ENCODE peak calls at places on chromosomes 1 and 21, in four cellular contexts. One of them, this sample, is unnamed.
A peak's percentile ranks its signal among the peaks of the same experiment; 100 is the strongest.

GRCh38 chr1:168141986-168142385 is 5.3 kb upstream of the GPR161 start:
- DNase-seq in HEK293T: no peak
- DNase-seq in K562: no peak
- DNase-seq in HepG2: peak; percentile 6
- DNase-seq in this sample: no peak

GRCh38 chr1:91710261-91710660 is 175.7 kb downstream of the TGFBR3 start:
- DNase-seq in HepG2: no peak
- DNase-seq in HEK293T: no peak
- DNase-seq in K562: no peak
- DNase-seq in this sample: no peak

GRCh38 chr1:28235746-28236655 is at the start of gene ATP5IF1:
- DNase-seq in K562: peak; percentile 100
- DNase-seq in HepG2: peak; percentile 96
- DNase-seq in HEK293T: peak; percentile 100
- DNase-seq in this sample: peak; percentile 96

GRCh38 chr1:151653397-151653796 is 41.5 kb downstream of the SNX27 start:
- DNase-seq in HEK293T: no peak
- DNase-seq in K562: no peak
- DNase-seq in HepG2: no peak
- DNase-seq in this sample: no peak

GRCh38 chr1:205268846-205269680 is 41.3 kb downstream of the TMCC2 start:
- DNase-seq in K562: no peak
- DNase-seq in HEK293T: no peak
- DNase-seq in HepG2: no peak
- DNase-seq in this sample: no peak

GRCh38 chr1:85374160-85374559 is 90.8 kb downstream of the DDAH1 start:
- DNase-seq in HepG2: peak; percentile 47
- DNase-seq in K562: no peak
- DNase-seq in HEK293T: no peak
- DNase-seq in this sample: no peak

GRCh38 chr1:173353346-173353745 is 123.8 kb upstream of the PRDX6 start:
- DNase-seq in HEK293T: no peak
- DNase-seq in HepG2: no peak
- DNase-seq in K562: no peak
- DNase-seq in this sample: no peak

GRCh38 chr1:52636701-52637695 is 4.0 kb downstream of the SHISAL2A start:
- DNase-seq in K562: no peak
- DNase-seq in HepG2: no peak
- DNase-seq in HEK293T: no peak
- DNase-seq in this sample: peak; percentile 87

GRCh38 chr21:36847189-36847588 is 119.3 kb downstream of the HLCS start:
- DNase-seq in HepG2: peak; percentile 59
- DNase-seq in K562: no peak
- DNase-seq in HEK293T: no peak
- DNase-seq in this sample: no peak

GRCh38 chr1:110243581-110243980 is 33.5 kb downstream of the KCNC4 start:
- DNase-seq in HepG2: no peak
- DNase-seq in K562: no peak
- DNase-seq in HEK293T: no peak
- DNase-seq in this sample: no peak

GRCh38 chr1:192550922-192551534 is 24.5 kb upstream of the RGS1 start:
- DNase-seq in K562: no peak
- DNase-seq in HEK293T: no peak
- DNase-seq in HepG2: no peak
- DNase-seq in this sample: peak; percentile 89

GRCh38 chr1:156458181-156458503 is 42.4 kb downstream of the MEF2D start:
- DNase-seq in K562: no peak
- DNase-seq in HepG2: no peak
- DNase-seq in HEK293T: no peak
- DNase-seq in this sample: no peak

GRCh38 chr1:236143104-236143948 is 987 bp downstream of the GPR137B start:
- DNase-seq in HepG2: no peak
- DNase-seq in HEK293T: peak; percentile 42
- DNase-seq in K562: no peak
- DNase-seq in this sample: no peak

GRCh38 chr1:32336963-32337675 is 1.1 kb upstream of the MARCKSL1 start:
- DNase-seq in K562: peak; percentile 44
- DNase-seq in HepG2: no peak
- DNase-seq in HEK293T: no peak
- DNase-seq in this sample: peak; percentile 76

GRCh38 chr1:247638781-247639180 is 33.4 kb downstream of the OR2G3 start:
- DNase-seq in HepG2: no peak
- DNase-seq in HEK293T: no peak
- DNase-seq in K562: no peak
- DNase-seq in this sample: no peak

GRCh38 chr1:224559971-224560728 is 56.0 kb upstream of the CNIH3 start:
- DNase-seq in K562: no peak
- DNase-seq in HEK293T: no peak
- DNase-seq in HepG2: no peak
- DNase-seq in this sample: no peak

GRCh38 chr1:26761217-26761616 is 26.5 kb upstream of the PIGV start:
- DNase-seq in HepG2: no peak
- DNase-seq in HEK293T: no peak
- DNase-seq in K562: no peak
- DNase-seq in this sample: no peak

GRCh38 chr1:11316701-11317100 is 43.7 kb downstream of the UBIAD1 start:
- DNase-seq in HepG2: no peak
- DNase-seq in HEK293T: no peak
- DNase-seq in K562: no peak
- DNase-seq in this sample: no peak

GRCh38 chr1:11566042-11566825 is 87.3 kb downstream of the DISP3 start:
- DNase-seq in HEK293T: no peak
- DNase-seq in HepG2: no peak
- DNase-seq in K562: no peak
- DNase-seq in this sample: no peak

GRCh38 chr1:119047040-119047438 is 58.9 kb upstream of the TBX15 start:
- DNase-seq in K562: no peak
- DNase-seq in HEK293T: no peak
- DNase-seq in HepG2: no peak
- DNase-seq in this sample: no peak

GRCh38 chr1:88529581-88529980 is 154.5 kb upstream of the PKN2 start:
- DNase-seq in K562: no peak
- DNase-seq in HepG2: no peak
- DNase-seq in HEK293T: no peak
- DNase-seq in this sample: no peak

GRCh38 chr1:226884966-226885820 is 14.8 kb downstream of the PSEN2 start:
- DNase-seq in HEK293T: no peak
- DNase-seq in K562: no peak
- DNase-seq in HepG2: no peak
- DNase-seq in this sample: no peak

GRCh38 chr21:14535702-14536101 is 10.4 kb downstream of the SAMSN1 start:
- DNase-seq in HepG2: no peak
- DNase-seq in K562: no peak
- DNase-seq in HEK293T: no peak
- DNase-seq in this sample: no peak

GRCh38 chr21:14530574-14530973 is 15.5 kb downstream of the SAMSN1 start:
- DNase-seq in K562: no peak
- DNase-seq in HEK293T: no peak
- DNase-seq in HepG2: no peak
- DNase-seq in this sample: no peak

GRCh38 chr21:14528815-14529214 is 17.3 kb downstream of the SAMSN1 start:
- DNase-seq in K562: no peak
- DNase-seq in HEK293T: no peak
- DNase-seq in HepG2: no peak
- DNase-seq in this sample: no peak

GRCh38 chr21:14533555-14534400 is 12.3 kb downstream of the SAMSN1 start:
- DNase-seq in HepG2: no peak
- DNase-seq in K562: no peak
- DNase-seq in HEK293T: no peak
- DNase-seq in this sample: peak; percentile 56

DNA sequence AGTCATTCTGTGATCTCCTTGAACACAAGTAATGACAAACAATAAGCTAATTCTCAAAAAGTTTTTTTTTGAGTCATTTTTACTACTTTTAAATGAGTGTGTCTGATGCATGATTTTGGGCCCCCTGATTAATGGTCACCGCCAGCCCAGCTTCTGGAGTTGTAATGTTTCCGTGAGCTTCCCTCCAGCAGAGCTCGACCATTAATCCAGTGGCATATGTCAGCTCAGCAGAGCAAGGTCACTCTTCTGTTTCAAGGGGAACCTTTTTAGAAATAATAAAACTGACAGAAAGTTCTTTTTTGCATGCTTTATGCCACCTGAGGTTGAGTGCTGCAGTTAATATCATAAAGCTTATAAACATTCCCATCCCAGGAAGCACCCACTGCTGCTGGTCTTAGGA is 14.2 kb downstream of the SAMSN1 start:
- DNase-seq in K562: no peak
- DNase-seq in HepG2: no peak
- DNase-seq in HEK293T: no peak
- DNase-seq in this sample: no peak
- TF ChIP-seq TARDBP in K562: no peak
- TF ChIP-seq TARDBP in HepG2: no peak
- TF ChIP-seq TARDBP in HEK293T: no peak
- TF ChIP-seq TARDBP in this sample: no peak

GRCh38 chr1:65704318-65704717 is 88.4 kb upstream of the PDE4B start:
- DNase-seq in HepG2: no peak
- DNase-seq in HEK293T: no peak
- DNase-seq in K562: no peak
- DNase-seq in this sample: no peak

GRCh38 chr1:65698590-65698989 is 94.1 kb upstream of the PDE4B start:
- DNase-seq in HEK293T: no peak
- DNase-seq in HepG2: no peak
- DNase-seq in K562: no peak
- DNase-seq in this sample: no peak

GRCh38 chr1:65703853-65704252 is 88.8 kb upstream of the PDE4B start:
- DNase-seq in HepG2: no peak
- DNase-seq in K562: no peak
- DNase-seq in HEK293T: no peak
- DNase-seq in this sample: no peak
- TF ChIP-seq TARDBP in HepG2: no peak
- TF ChIP-seq TARDBP in K562: no peak
- TF ChIP-seq TARDBP in HEK293T: no peak
- TF ChIP-seq TARDBP in this sample: no peak

GRCh38 chr1:42940851-42941639 is 17.6 kb downstream of the SLC2A1 start:
- DNase-seq in HEK293T: no peak
- DNase-seq in K562: no peak
- DNase-seq in HepG2: peak; percentile 63
- DNase-seq in this sample: no peak
- TF ChIP-seq TARDBP in HEK293T: no peak
- TF ChIP-seq TARDBP in K562: no peak
- TF ChIP-seq TARDBP in HepG2: no peak
- TF ChIP-seq TARDBP in this sample: no peak

DNA sequence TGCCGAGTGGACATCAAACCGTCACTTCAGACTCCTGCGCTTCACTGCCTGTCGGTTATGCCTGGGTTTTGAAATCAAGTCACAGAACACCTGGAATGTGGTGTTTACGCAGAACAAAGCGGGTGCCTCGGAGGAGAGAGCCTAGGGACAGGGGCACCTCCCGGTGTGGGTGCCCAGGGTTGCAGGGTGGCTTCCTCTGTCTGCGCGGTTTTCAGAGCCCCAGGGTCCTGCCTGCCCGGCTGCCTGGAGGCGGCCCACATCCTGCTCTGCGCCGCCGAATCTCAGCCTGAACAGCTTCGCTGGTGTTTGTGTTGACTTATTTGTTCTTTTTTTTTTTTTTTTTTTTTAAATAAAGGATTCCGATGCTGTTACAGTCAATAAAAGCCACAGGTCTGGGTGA is 113.5 kb upstream of the COL6A1 start:
- DNase-seq in HEK293T: no peak
- DNase-seq in K562: no peak
- DNase-seq in HepG2: no peak
- DNase-seq in this sample: no peak
- TF ChIP-seq TARDBP in HEK293T: no peak
- TF ChIP-seq TARDBP in K562: no peak
- TF ChIP-seq TARDBP in HepG2: no peak
- TF ChIP-seq TARDBP in this sample: no peak

GRCh38 chr21:43881283-43881682 is 16.3 kb downstream of the AGPAT3 start:
- DNase-seq in K562: no peak
- DNase-seq in HepG2: no peak
- DNase-seq in HEK293T: no peak
- DNase-seq in this sample: no peak
- TF ChIP-seq TARDBP in K562: no peak
- TF ChIP-seq TARDBP in HepG2: no peak
- TF ChIP-seq TARDBP in HEK293T: no peak
- TF ChIP-seq TARDBP in this sample: no peak

GRCh38 chr1:180674603-180675530 is 43.0 kb downstream of the XPR1 start:
- DNase-seq in HepG2: no peak
- DNase-seq in K562: no peak
- DNase-seq in HEK293T: no peak
- DNase-seq in this sample: no peak
- TF ChIP-seq TARDBP in HepG2: no peak
- TF ChIP-seq TARDBP in K562: no peak
- TF ChIP-seq TARDBP in HEK293T: no peak
- TF ChIP-seq TARDBP in this sample: no peak

GRCh38 chr1:30899577-30900389 is 8.8 kb downstream of the SDC3 start:
- DNase-seq in HepG2: no peak
- DNase-seq in K562: no peak
- DNase-seq in HEK293T: no peak
- DNase-seq in this sample: no peak
- TF ChIP-seq TARDBP in HepG2: no peak
- TF ChIP-seq TARDBP in K562: no peak
- TF ChIP-seq TARDBP in HEK293T: no peak
- TF ChIP-seq TARDBP in this sample: no peak

GRCh38 chr1:12708956-12709555 is 6.9 kb upstream of the AADACL3 start:
- DNase-seq in K562: no peak
- DNase-seq in HepG2: no peak
- DNase-seq in HEK293T: no peak
- DNase-seq in this sample: no peak

GRCh38 chr1:12712929-12713328 is 3.0 kb upstream of the AADACL3 start:
- DNase-seq in HepG2: no peak
- DNase-seq in HEK293T: no peak
- DNase-seq in K562: no peak
- DNase-seq in this sample: no peak

GRCh38 chr1:12709696-12710095 is 6.2 kb upstream of the AADACL3 start:
- DNase-seq in HEK293T: no peak
- DNase-seq in HepG2: no peak
- DNase-seq in K562: no peak
- DNase-seq in this sample: no peak

GRCh38 chr1:12712091-12712490 is 3.8 kb upstream of the AADACL3 start:
- DNase-seq in HEK293T: no peak
- DNase-seq in K562: no peak
- DNase-seq in HepG2: no peak
- DNase-seq in this sample: no peak

GRCh38 chr1:12711421-12712005 is 4.4 kb upstream of the AADACL3 start:
- DNase-seq in HEK293T: no peak
- DNase-seq in HepG2: no peak
- DNase-seq in K562: no peak
- DNase-seq in this sample: no peak
- TF ChIP-seq TARDBP in HEK293T: no peak
- TF ChIP-seq TARDBP in HepG2: no peak
- TF ChIP-seq TARDBP in K562: no peak
- TF ChIP-seq TARDBP in this sample: no peak

DNA sequence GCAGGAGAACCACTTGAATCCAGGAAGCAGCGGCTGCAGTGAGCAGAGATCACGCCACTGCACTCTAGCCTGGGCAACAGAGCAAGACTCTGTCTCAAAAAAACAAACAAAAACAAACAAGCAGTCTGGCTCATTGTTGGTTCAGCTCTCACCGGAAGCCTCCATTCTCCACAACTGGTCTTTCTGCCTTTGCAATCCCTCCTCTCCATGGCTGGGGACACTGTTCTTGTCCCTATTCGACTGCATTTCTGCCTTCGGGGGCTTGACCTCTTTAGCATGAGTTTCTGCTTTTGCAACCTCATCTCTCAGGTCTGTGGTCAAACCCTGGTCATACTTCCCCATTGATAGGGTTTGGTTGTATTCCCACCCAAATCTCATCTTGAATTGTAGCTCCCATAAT is 216.3 kb upstream of the NR5A2 start:
- DNase-seq in HEK293T: no peak
- DNase-seq in HepG2: no peak
- DNase-seq in K562: no peak
- DNase-seq in this sample: no peak
- TF ChIP-seq TARDBP in HEK293T: no peak
- TF ChIP-seq TARDBP in HepG2: no peak
- TF ChIP-seq TARDBP in K562: no peak
- TF ChIP-seq TARDBP in this sample: no peak